ENCODE peak calls at places on chromosomes 3 and 15, in seven cellular contexts. One of them, this sample, is unnamed.

GRCh38 chr3:115550285-115550741 is 73.0 kb upstream of the GAP43 start:
- DNase-seq in psoas muscle: no peak
- DNase-seq in CD8-positive, alpha-beta T cell: no peak
- DNase-seq in NB4: no peak
- DNase-seq in glutamatergic neuron: no peak
- DNase-seq in HFFc6: no peak
- DNase-seq in astrocyte: no peak
- DNase-seq in this sample: no peak

GRCh38 chr3:5006755-5007202 is 27.5 kb downstream of the BHLHE40 start:
- DNase-seq in CD8-positive, alpha-beta T cell: no peak
- DNase-seq in psoas muscle: no peak
- DNase-seq in HFFc6: no peak
- DNase-seq in NB4: no peak
- DNase-seq in glutamatergic neuron: no peak
- DNase-seq in astrocyte: no peak
- DNase-seq in this sample: no peak

GRCh38 chr15:41936649-41937567 is 35.4 kb downstream of the EHD4 start:
- DNase-seq in astrocyte: peak; percentile 77
- DNase-seq in glutamatergic neuron: no peak
- DNase-seq in CD8-positive, alpha-beta T cell: peak; percentile 84
- DNase-seq in psoas muscle: peak; percentile 65
- DNase-seq in HFFc6: no peak
- DNase-seq in NB4: no peak
- DNase-seq in this sample: no peak

GRCh38 chr15:88331291-88331690 is 74.8 kb upstream of the NTRK3 start:
- DNase-seq in astrocyte: no peak
- DNase-seq in NB4: peak; percentile 73
- DNase-seq in CD8-positive, alpha-beta T cell: no peak
- DNase-seq in glutamatergic neuron: peak; percentile 94
- DNase-seq in HFFc6: no peak
- DNase-seq in psoas muscle: no peak
- DNase-seq in this sample: no peak

GRCh38 chr3:112090899-112091586 is 4.9 kb downstream of the C3orf52 start:
- DNase-seq in HFFc6: no peak
- DNase-seq in astrocyte: no peak
- DNase-seq in glutamatergic neuron: no peak
- DNase-seq in NB4: no peak
- DNase-seq in psoas muscle: no peak
- DNase-seq in CD8-positive, alpha-beta T cell: no peak
- DNase-seq in this sample: no peak

GRCh38 chr15:78370013-78370412 is 29.9 kb downstream of the CRABP1 start:
- DNase-seq in NB4: no peak
- DNase-seq in HFFc6: no peak
- DNase-seq in CD8-positive, alpha-beta T cell: no peak
- DNase-seq in glutamatergic neuron: no peak
- DNase-seq in psoas muscle: no peak
- DNase-seq in astrocyte: no peak
- DNase-seq in this sample: no peak

GRCh38 chr3:98817546-98817945 is 54.4 kb downstream of the ST3GAL6 start:
- DNase-seq in HFFc6: peak; percentile 61
- DNase-seq in NB4: peak; percentile 52
- DNase-seq in glutamatergic neuron: no peak
- DNase-seq in psoas muscle: no peak
- DNase-seq in CD8-positive, alpha-beta T cell: no peak
- DNase-seq in astrocyte: peak; percentile 34
- DNase-seq in this sample: no peak

GRCh38 chr3:56816061-56816460 is 14.3 kb upstream of the ARHGEF3 start:
- DNase-seq in CD8-positive, alpha-beta T cell: no peak
- DNase-seq in glutamatergic neuron: no peak
- DNase-seq in NB4: no peak
- DNase-seq in HFFc6: no peak
- DNase-seq in psoas muscle: no peak
- DNase-seq in astrocyte: no peak
- DNase-seq in this sample: no peak

GRCh38 chr3:67075295-67075694 is 77.2 kb downstream of the KBTBD8 start:
- DNase-seq in NB4: no peak
- DNase-seq in CD8-positive, alpha-beta T cell: no peak
- DNase-seq in HFFc6: no peak
- DNase-seq in astrocyte: no peak
- DNase-seq in psoas muscle: no peak
- DNase-seq in glutamatergic neuron: no peak
- DNase-seq in this sample: no peak

GRCh38 chr15:82960766-82961165 is 8.2 kb upstream of the HOMER2 start:
- DNase-seq in CD8-positive, alpha-beta T cell: no peak
- DNase-seq in astrocyte: no peak
- DNase-seq in NB4: no peak
- DNase-seq in HFFc6: no peak
- DNase-seq in glutamatergic neuron: no peak
- DNase-seq in psoas muscle: no peak
- DNase-seq in this sample: no peak

GRCh38 chr3:72579581-72580245 is 268.5 kb downstream of the SHQ1 start:
- DNase-seq in HFFc6: no peak
- DNase-seq in glutamatergic neuron: no peak
- DNase-seq in CD8-positive, alpha-beta T cell: no peak
- DNase-seq in NB4: no peak
- DNase-seq in astrocyte: no peak
- DNase-seq in psoas muscle: no peak
- DNase-seq in this sample: no peak

GRCh38 chr3:184616416-184616815 is 54.8 kb downstream of the EPHB3 start:
- DNase-seq in astrocyte: peak; percentile 20
- DNase-seq in NB4: no peak
- DNase-seq in CD8-positive, alpha-beta T cell: no peak
- DNase-seq in psoas muscle: peak; percentile 2
- DNase-seq in HFFc6: no peak
- DNase-seq in glutamatergic neuron: no peak
- DNase-seq in this sample: no peak

GRCh38 chr3:42179110-42179725 is 86.8 kb downstream of the CCK start:
- DNase-seq in HFFc6: peak; percentile 87
- DNase-seq in psoas muscle: peak; percentile 57
- DNase-seq in CD8-positive, alpha-beta T cell: no peak
- DNase-seq in astrocyte: peak; percentile 94
- DNase-seq in NB4: no peak
- DNase-seq in glutamatergic neuron: no peak
- DNase-seq in this sample: peak; percentile 62

GRCh38 chr3:141401095-141401494 is 32.8 kb downstream of the ZBTB38 start:
- DNase-seq in HFFc6: no peak
- DNase-seq in glutamatergic neuron: no peak
- DNase-seq in CD8-positive, alpha-beta T cell: no peak
- DNase-seq in psoas muscle: no peak
- DNase-seq in astrocyte: no peak
- DNase-seq in NB4: no peak
- DNase-seq in this sample: no peak

GRCh38 chr3:150778793-150779401 is 15.9 kb upstream of the SIAH2 start:
- DNase-seq in astrocyte: no peak
- DNase-seq in psoas muscle: peak; percentile 51
- DNase-seq in glutamatergic neuron: no peak
- DNase-seq in CD8-positive, alpha-beta T cell: no peak
- DNase-seq in HFFc6: no peak
- DNase-seq in NB4: no peak
- DNase-seq in this sample: no peak

DNA sequence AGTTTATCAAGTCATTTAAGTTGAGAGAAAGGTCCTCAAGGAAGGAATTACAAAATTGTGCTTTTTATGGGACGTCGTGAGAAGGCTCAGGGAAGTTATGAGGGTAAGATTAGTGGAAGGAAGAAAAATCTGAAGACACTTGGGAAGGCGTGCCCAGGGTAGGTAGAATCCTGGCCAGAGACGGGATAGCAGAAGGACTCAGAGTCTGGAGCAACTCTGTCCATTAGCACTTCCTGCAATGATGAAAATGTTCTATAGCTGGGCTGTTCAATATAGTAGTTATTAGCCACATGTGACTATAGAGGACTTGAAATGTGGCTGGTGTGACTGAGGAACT is 271.0 kb upstream of the ZPLD1 start:
- DNase-seq in NB4: no peak
- DNase-seq in CD8-positive, alpha-beta T cell: no peak
- DNase-seq in HFFc6: no peak
- DNase-seq in glutamatergic neuron: no peak
- DNase-seq in astrocyte: no peak
- DNase-seq in psoas muscle: no peak
- DNase-seq in this sample: no peak
- TF ChIP-seq CTCF in NB4: no peak
- TF ChIP-seq CTCF in CD8-positive, alpha-beta T cell: no peak
- TF ChIP-seq CTCF in HFFc6: no peak
- TF ChIP-seq CTCF in glutamatergic neuron: no peak
- TF ChIP-seq CTCF in astrocyte: no peak
- TF ChIP-seq CTCF in psoas muscle: no peak
- TF ChIP-seq CTCF in this sample: no peak

GRCh38 chr3:11260460-11260859 is 11.7 kb upstream of the ATG7 start:
- DNase-seq in HFFc6: no peak
- DNase-seq in NB4: peak; percentile 40
- DNase-seq in psoas muscle: no peak
- DNase-seq in CD8-positive, alpha-beta T cell: no peak
- DNase-seq in astrocyte: no peak
- DNase-seq in glutamatergic neuron: no peak
- DNase-seq in this sample: no peak

GRCh38 chr3:11254876-11255275 is 17.3 kb upstream of the ATG7 start:
- DNase-seq in HFFc6: no peak
- DNase-seq in CD8-positive, alpha-beta T cell: no peak
- DNase-seq in glutamatergic neuron: no peak
- DNase-seq in NB4: no peak
- DNase-seq in psoas muscle: no peak
- DNase-seq in astrocyte: no peak
- DNase-seq in this sample: no peak

DNA sequence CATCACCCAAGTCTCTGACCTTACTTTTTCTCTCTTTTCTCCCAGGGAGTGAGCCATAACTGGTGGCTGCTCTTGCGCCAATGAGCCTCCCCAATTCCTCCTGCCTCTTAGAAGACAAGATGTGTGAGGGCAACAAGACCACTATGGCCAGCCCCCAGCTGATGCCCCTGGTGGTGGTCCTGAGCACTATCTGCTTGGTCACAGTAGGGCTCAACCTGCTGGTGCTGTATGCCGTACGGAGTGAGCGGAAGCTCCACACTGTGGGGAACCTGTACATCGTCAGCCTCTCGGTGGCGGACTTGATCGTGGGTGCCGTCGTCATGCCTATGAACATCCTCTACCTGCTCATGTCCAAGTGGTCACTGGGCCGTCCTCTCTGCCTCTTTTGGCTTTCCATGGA is 13.2 kb upstream of the ATG7 start:
- DNase-seq in astrocyte: no peak
- DNase-seq in CD8-positive, alpha-beta T cell: no peak
- DNase-seq in HFFc6: no peak
- DNase-seq in glutamatergic neuron: no peak
- DNase-seq in psoas muscle: no peak
- DNase-seq in NB4: no peak
- DNase-seq in this sample: no peak
- TF ChIP-seq CTCF in astrocyte: no peak
- TF ChIP-seq CTCF in CD8-positive, alpha-beta T cell: no peak
- TF ChIP-seq CTCF in HFFc6: no peak
- TF ChIP-seq CTCF in glutamatergic neuron: no peak
- TF ChIP-seq CTCF in psoas muscle: no peak
- TF ChIP-seq CTCF in NB4: no peak
- TF ChIP-seq CTCF in this sample: no peak

DNA sequence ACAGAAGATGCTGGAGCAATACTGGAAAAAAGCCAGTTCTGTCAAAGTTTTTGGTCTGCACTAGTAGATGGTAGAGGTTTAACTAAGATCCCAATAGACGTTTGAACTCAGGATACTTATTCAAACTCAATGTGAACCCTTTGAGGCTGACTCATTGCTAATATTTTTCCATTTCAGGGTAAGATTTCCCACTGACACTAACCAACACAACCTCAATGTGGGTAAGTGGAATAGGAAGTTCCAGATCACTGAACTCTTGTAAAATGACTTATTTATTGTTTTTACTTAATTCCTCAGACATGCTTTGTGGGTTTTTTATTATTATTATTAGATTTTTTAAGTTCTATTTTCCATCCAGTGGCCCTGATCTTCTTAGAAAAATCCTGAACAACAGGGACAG is 1024.8 kb downstream of the EPHA3 start:
- DNase-seq in glutamatergic neuron: no peak
- DNase-seq in NB4: no peak
- DNase-seq in astrocyte: no peak
- DNase-seq in psoas muscle: no peak
- DNase-seq in HFFc6: no peak
- DNase-seq in CD8-positive, alpha-beta T cell: no peak
- DNase-seq in this sample: no peak
- TF ChIP-seq CTCF in glutamatergic neuron: no peak
- TF ChIP-seq CTCF in NB4: no peak
- TF ChIP-seq CTCF in astrocyte: no peak
- TF ChIP-seq CTCF in psoas muscle: no peak
- TF ChIP-seq CTCF in HFFc6: no peak
- TF ChIP-seq CTCF in CD8-positive, alpha-beta T cell: no peak
- TF ChIP-seq CTCF in this sample: no peak

GRCh38 chr3:46442591-46443530 is 21.8 kb downstream of the LTF start:
- DNase-seq in HFFc6: peak; percentile 36
- DNase-seq in astrocyte: peak; percentile 9
- DNase-seq in CD8-positive, alpha-beta T cell: peak; percentile 67
- DNase-seq in NB4: peak; percentile 75
- DNase-seq in glutamatergic neuron: no peak
- DNase-seq in psoas muscle: no peak
- DNase-seq in this sample: no peak
- TF ChIP-seq CTCF in HFFc6: peak; percentile 78
- TF ChIP-seq CTCF in astrocyte: no peak
- TF ChIP-seq CTCF in CD8-positive, alpha-beta T cell: no peak
- TF ChIP-seq CTCF in NB4: peak; percentile 58
- TF ChIP-seq CTCF in glutamatergic neuron: peak; percentile 56
- TF ChIP-seq CTCF in psoas muscle: no peak
- TF ChIP-seq CTCF in this sample: no peak

DNA sequence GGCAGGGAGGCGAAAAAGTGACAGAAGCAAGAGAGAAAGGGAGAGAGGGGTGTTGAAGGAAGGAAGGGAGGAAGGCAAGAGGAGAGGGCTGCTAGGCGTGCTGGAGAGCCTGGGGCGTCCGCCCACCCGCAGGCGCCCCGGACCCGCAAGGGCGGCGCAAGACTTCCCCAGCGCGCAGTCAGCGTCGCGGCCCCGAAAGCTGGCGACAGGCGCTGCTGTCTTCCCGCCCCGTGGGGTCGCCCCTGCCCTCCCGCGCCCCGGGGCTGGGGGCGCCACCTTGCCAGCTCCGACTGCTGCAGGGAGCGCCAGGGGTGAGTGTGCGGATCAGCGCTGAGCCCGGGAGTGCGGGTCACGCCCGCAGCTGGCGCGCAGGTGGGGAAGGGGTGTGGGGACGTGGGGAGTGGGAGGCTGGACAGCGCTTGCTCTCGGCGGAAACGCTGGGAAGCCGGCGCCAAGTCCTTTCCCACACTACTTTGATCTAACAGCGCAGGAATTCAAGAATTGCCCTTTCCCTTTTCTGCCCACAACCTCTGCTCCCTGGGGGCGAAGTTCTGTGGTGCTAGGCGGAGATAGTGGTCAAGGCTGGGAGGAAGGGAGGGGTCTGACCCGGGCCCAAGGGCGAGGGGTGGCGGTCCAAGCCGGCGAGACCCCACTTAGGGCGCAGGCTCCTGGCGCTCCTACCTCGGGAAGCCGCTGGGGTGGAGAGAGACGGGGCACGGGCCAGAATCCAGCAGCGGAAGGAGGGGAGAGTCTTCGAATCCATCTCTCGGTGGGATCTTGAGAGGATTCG is 266.1 kb downstream of the CGGBP1 start:
- DNase-seq in glutamatergic neuron: peak; percentile 57
- DNase-seq in CD8-positive, alpha-beta T cell: no peak
- DNase-seq in psoas muscle: no peak
- DNase-seq in HFFc6: no peak
- DNase-seq in NB4: no peak
- DNase-seq in astrocyte: no peak
- DNase-seq in this sample: no peak
- TF ChIP-seq CTCF in glutamatergic neuron: no peak
- TF ChIP-seq CTCF in CD8-positive, alpha-beta T cell: no peak
- TF ChIP-seq CTCF in psoas muscle: no peak
- TF ChIP-seq CTCF in HFFc6: peak; percentile 32
- TF ChIP-seq CTCF in NB4: no peak
- TF ChIP-seq CTCF in astrocyte: no peak
- TF ChIP-seq CTCF in this sample: no peak

This sample was measured in retinal pigment epithelial cell.